ENCODE peak calls at places on chromosomes 13 and 19, in nine cellular contexts. W is EL, Q is NCI-H1417, O is AG09319, V is posterior cingulate gyrus, F is left cardiac atrium, M is activated B cell treated with CpG ODN at 0.5 μM for 24 hours, U is natural killer cell, X is hypothalamus. Z is an unnamed sample.

GRCh38 chr13:48273346-48273745 is 30.2 kb upstream of the RB1 start:
- DNase-seq in W (no peak), M (no peak), X (no peak), Q (no peak), V (no peak), U (no peak), O (no peak), F (no peak), Z (no peak)

GRCh38 chr13:39655041-39655568 is 357 bp upstream of the COG6 start:
- DNase-seq in U (no peak), X (no peak), F (no peak), M (no peak), Q (no peak), W (peak), O (no peak), V (no peak), Z (no peak)

GRCh38 chr13:99051768-99052455 is 74.0 kb upstream of the DOCK9 start:
- DNase-seq in F (no peak), M (no peak), V (no peak), O (no peak), Q (no peak), U (no peak), X (no peak), W (no peak), Z (no peak)

GRCh38 chr13:22064854-22065646 is 394.2 kb downstream of the FGF9 start:
- DNase-seq in M (no peak), O (no peak), X (no peak), F (no peak), Q (no peak), U (no peak), W (no peak), V (no peak), Z (no peak)

GRCh38 chr13:46893820-46894533 is 2.9 kb downstream of the HTR2A start:
- DNase-seq in F (peak), W (peak), M (peak), V (peak), O (no peak), U (peak), X (peak), Q (peak), Z (no peak)

GRCh38 chr19:5974721-5975387 is 3.1 kb downstream of the RANBP3 start:
- DNase-seq in U (no peak), W (no peak), V (no peak), M (no peak), F (no peak), X (no peak), O (no peak), Q (no peak), Z (no peak)

GRCh38 chr13:102847272-102848234 is 1.7 kb downstream of the ERCC5 start:
- DNase-seq in O (no peak), W (peak), F (no peak), M (no peak), V (peak), X (no peak), U (no peak), Q (peak), Z (peak)

GRCh38 chr13:72405441-72405840 is 322.0 kb downstream of the MZT1 start:
- DNase-seq in F (no peak), Q (no peak), X (no peak), O (no peak), M (no peak), V (no peak), U (no peak), W (no peak), Z (no peak)

GRCh38 chr13:100440756-100441421 is 147.7 kb downstream of the GGACT start:
- DNase-seq in M (no peak), Q (no peak), V (no peak), O (no peak), F (no peak), U (no peak), W (peak), X (no peak), Z (no peak)

GRCh38 chr19:18460313-18460712 is 22.4 kb upstream of the ISYNA1 start:
- DNase-seq in X (no peak), M (no peak), V (no peak), Q (no peak), O (no peak), U (no peak), F (peak), W (peak), Z (no peak)

GRCh38 chr19:41599175-41599966 is 23.4 kb downstream of the CEACAM21 start:
- DNase-seq in M (no peak), Q (peak), X (no peak), F (no peak), V (no peak), U (no peak), W (no peak), O (no peak), Z (no peak)

GRCh38 chr13:34129422-34129821 is 311.5 kb downstream of the RFC3 start:
- DNase-seq in X (no peak), O (no peak), W (no peak), U (no peak), M (no peak), Q (no peak), F (no peak), V (no peak), Z (no peak)

GRCh38 chr13:94435604-94436226 is 43.8 kb downstream of the DCT start:
- DNase-seq in O (peak), W (peak), F (no peak), Q (peak), V (no peak), X (no peak), U (no peak), M (no peak), Z (peak)

GRCh38 chr13:33927315-33927714 is 109.4 kb downstream of the RFC3 start:
- DNase-seq in Q (no peak), U (no peak), V (no peak), M (no peak), O (no peak), W (peak), F (no peak), X (no peak), Z (no peak)

GRCh38 chr19:1457031-1457739 is 7.3 kb downstream of the APC2 start:
- DNase-seq in X (no peak), Q (no peak), F (no peak), M (no peak), W (no peak), O (no peak), U (no peak), V (no peak), Z (no peak)

GRCh38 chr13:102657630-102658029 is 37.2 kb downstream of the METTL21C start:
- DNase-seq in M (no peak), W (no peak), F (no peak), V (no peak), O (no peak), X (no peak), Q (no peak), U (no peak), Z (no peak)

GRCh38 chr13:107251321-107251720 is 683.4 kb upstream of the ARGLU1 start:
- DNase-seq in M (no peak), V (no peak), W (no peak), F (no peak), X (no peak), O (no peak), U (no peak), Q (no peak), Z (no peak)

GRCh38 chr13:66635526-66635925 is 594.6 kb downstream of the PCDH9 start:
- DNase-seq in U (no peak), V (no peak), Q (no peak), W (peak), O (no peak), X (no peak), M (no peak), F (no peak), Z (no peak)

GRCh38 chr13:51050021-51050886 is 60.8 kb downstream of the C13orf42 start:
- DNase-seq in M (no peak), Q (no peak), X (no peak), V (no peak), F (no peak), U (no peak), O (no peak), W (no peak), Z (no peak)

GRCh38 chr13:22198656-22199217 is 527.9 kb downstream of the FGF9 start:
- DNase-seq in V (no peak), O (no peak), F (no peak), M (no peak), X (no peak), W (no peak), U (no peak), Q (no peak), Z (no peak)

GRCh38 chr13:98406971-98407370 is 169.9 kb downstream of the STK24 start:
- DNase-seq in V (no peak), U (no peak), O (no peak), F (no peak), W (no peak), X (no peak), Q (peak), M (no peak), Z (no peak)

GRCh38 chr19:1068111-1069001 is 1.4 kb downstream of the ARHGAP45 start:
- DNase-seq in X (no peak), F (peak), O (no peak), Q (no peak), W (no peak), M (no peak), U (peak), V (no peak), Z (no peak)

GRCh38 chr13:110867380-110867779 is 47.5 kb downstream of the ANKRD10 start:
- DNase-seq in U (no peak), W (no peak), V (no peak), M (no peak), X (no peak), O (no peak), Q (no peak), F (no peak), Z (no peak)

GRCh38 chr19:33245948-33246728 is 20.5 kb upstream of the SLC7A10 start:
- DNase-seq in U (no peak), Q (no peak), W (no peak), O (no peak), F (peak), X (no peak), M (no peak), V (no peak), Z (no peak)

GRCh38 chr19:1961545-1961878 is 20.5 kb downstream of the CSNK1G2 start:
- DNase-seq in Q (no peak), X (no peak), U (no peak), W (no peak), V (no peak), M (no peak), O (no peak), F (no peak), Z (no peak)

GRCh38 chr19:54893406-54893805 is 12.5 kb upstream of the NCR1 start:
- DNase-seq in Q (no peak), X (no peak), F (no peak), O (no peak), W (no peak), V (no peak), M (no peak), U (no peak), Z (no peak)

GRCh38 chr13:107020393-107020792 is 452.5 kb upstream of the ARGLU1 start:
- DNase-seq in M (no peak), F (no peak), W (no peak), O (no peak), U (no peak), Q (no peak), V (no peak), X (no peak), Z (no peak)

GRCh38 chr19:10680545-10681135 is 20.6 kb upstream of the QTRT1 start:
- DNase-seq in W (no peak), V (no peak), F (no peak), M (no peak), X (no peak), O (no peak), U (no peak), Q (no peak), Z (no peak)

GRCh38 chr13:109500146-109500773 is 286.1 kb downstream of the IRS2 start:
- DNase-seq in X (no peak), M (no peak), F (no peak), W (no peak), V (peak), O (no peak), U (no peak), Q (peak), Z (peak)

GRCh38 chr13:26133851-26134250 is 82.0 kb upstream of the SHISA2 start:
- DNase-seq in V (no peak), F (no peak), O (no peak), M (no peak), X (no peak), W (no peak), Q (no peak), U (no peak), Z (no peak)

GRCh38 chr19:38023245-38023644 is 116.2 kb downstream of the SIPA1L3 start:
- DNase-seq in Q (peak), U (no peak), M (no peak), V (no peak), F (no peak), X (no peak), O (no peak), W (peak), Z (no peak)

GRCh38 chr13:113562085-113562749 is 22.3 kb upstream of the TFDP1 start:
- DNase-seq in Q (peak), M (peak), X (no peak), F (peak), W (peak), O (peak), U (no peak), V (peak), Z (peak)

GRCh38 chr19:18023596-18024212 is 15.7 kb downstream of the ARRDC2 start:
- DNase-seq in M (peak), W (no peak), V (peak), X (peak), U (no peak), F (peak), O (no peak), Q (peak), Z (no peak)